ENCODE peak calls at places on chromosomes 2 and 18, in eight cellular contexts. C is nephron progenitor cell; I is GM13976; W is foreskin fibroblast; K is tibial nerve; F is CD8-positive, alpha-beta T cell; A is heart left ventricle; P is astrocyte. Z is an unnamed sample.

GRCh38 chr2:45285311-45285710 is 276.1 kb upstream of the SIX2 start:
- DNase-seq in C (no peak), I (no peak), K (no peak), F (no peak), P (no peak), A (no peak), W (peak; percentile 22), Z (no peak)

GRCh38 chr2:152349416-152349815 is 14.4 kb downstream of the FMNL2 start:
- DNase-seq in A (no peak), C (no peak), K (no peak), P (no peak), F (no peak), I (no peak), W (no peak), Z (no peak)

GRCh38 chr2:101753720-101754490 is 56.4 kb downstream of the MAP4K4 start:
- DNase-seq in K (no peak), F (no peak), C (no peak), I (peak; percentile 40), W (no peak), P (no peak), A (no peak), Z (no peak)

GRCh38 chr2:102053096-102053495 is 61.3 kb downstream of the IL1R2 start:
- DNase-seq in I (no peak), P (no peak), W (no peak), A (no peak), K (no peak), F (no peak), C (no peak), Z (peak; percentile 62)

GRCh38 chr2:168758970-168759820 is 43.2 kb upstream of the NOSTRIN start:
- DNase-seq in P (peak; percentile 42), I (peak; percentile 51), K (peak; percentile 26), W (peak; percentile 74), C (peak; percentile 7), A (no peak), F (no peak), Z (no peak)

GRCh38 chr2:168456526-168457176 is 579 bp downstream of the CERS6 start:
- DNase-seq in I (peak; percentile 45), P (peak; percentile 21), K (no peak), W (peak; percentile 68), F (no peak), C (peak; percentile 72), A (peak; percentile 56), Z (peak; percentile 60)

GRCh38 chr2:202339052-202339870 is 36.9 kb upstream of the BMPR2 start:
- DNase-seq in W (peak; percentile 74), A (no peak), P (peak; percentile 26), I (no peak), C (no peak), K (no peak), F (no peak), Z (no peak)

GRCh38 chr2:3326871-3327270 is 50.7 kb downstream of the EIPR1 start:
- DNase-seq in A (no peak), K (no peak), W (no peak), F (no peak), C (no peak), P (no peak), I (no peak), Z (no peak)

GRCh38 chr2:85064927-85065630 is 68.1 kb upstream of the TCF7L1 start:
- DNase-seq in W (no peak), I (no peak), K (no peak), C (no peak), F (no peak), P (no peak), A (no peak), Z (no peak)

GRCh38 chr2:57728691-57729090 is 317.9 kb upstream of the VRK2 start:
- DNase-seq in P (no peak), K (no peak), I (no peak), F (no peak), W (no peak), A (no peak), C (no peak), Z (no peak)

GRCh38 chr2:3101016-3101703 is 276.5 kb downstream of the EIPR1 start:
- DNase-seq in W (no peak), F (no peak), C (no peak), A (no peak), P (no peak), I (no peak), K (no peak), Z (no peak)

GRCh38 chr18:44686156-44686555 is 5.5 kb downstream of the SETBP1 start:
- DNase-seq in K (no peak), I (no peak), F (no peak), P (no peak), W (no peak), A (no peak), C (no peak), Z (no peak)

GRCh38 chr2:240213476-240214391 is 73.3 kb upstream of the OTOS start:
- DNase-seq in I (peak; percentile 23), P (no peak), A (peak; percentile 9), F (no peak), C (no peak), W (no peak), K (no peak), Z (no peak)

GRCh38 chr18:27674411-27674810 is 489.3 kb upstream of the CHST9 start:
- DNase-seq in P (no peak), F (no peak), A (no peak), I (no peak), K (no peak), W (no peak), C (no peak), Z (no peak)

GRCh38 chr2:3630631-3631030 is 27.4 kb upstream of the ALLC start:
- DNase-seq in I (no peak), F (no peak), C (no peak), W (no peak), P (no peak), K (no peak), A (peak; percentile 10), Z (no peak)

GRCh38 chr2:165700511-165700910 is 93.5 kb downstream of the GALNT3 start:
- DNase-seq in A (no peak), C (peak; percentile 13), F (no peak), I (no peak), K (no peak), W (no peak), P (no peak), Z (no peak)

GRCh38 chr18:72409923-72410322 is 134.2 kb downstream of the CBLN2 start:
- DNase-seq in C (no peak), A (no peak), K (no peak), P (no peak), W (peak; percentile 9), F (no peak), I (no peak), Z (no peak)

GRCh38 chr2:176152350-176153181 is 1.2 kb downstream of the HOXD4 start:
- DNase-seq in C (no peak), P (no peak), I (no peak), A (no peak), K (no peak), W (no peak), F (no peak), Z (no peak)

GRCh38 chr2:64274399-64275173 is 130.4 kb upstream of the PELI1 start:
- DNase-seq in F (no peak), C (no peak), A (no peak), P (peak; percentile 36), W (peak; percentile 11), I (no peak), K (no peak), Z (no peak)

GRCh38 chr18:57211412-57211750 is 64.5 kb downstream of the BOD1L2 start:
- DNase-seq in C (no peak), F (no peak), A (no peak), K (no peak), P (no peak), W (no peak), I (no peak), Z (no peak)

GRCh38 chr2:75592888-75593287 is 32.1 kb upstream of the EVA1A start:
- DNase-seq in K (no peak), A (no peak), W (no peak), I (no peak), F (no peak), P (no peak), C (no peak), Z (no peak)

DNA sequence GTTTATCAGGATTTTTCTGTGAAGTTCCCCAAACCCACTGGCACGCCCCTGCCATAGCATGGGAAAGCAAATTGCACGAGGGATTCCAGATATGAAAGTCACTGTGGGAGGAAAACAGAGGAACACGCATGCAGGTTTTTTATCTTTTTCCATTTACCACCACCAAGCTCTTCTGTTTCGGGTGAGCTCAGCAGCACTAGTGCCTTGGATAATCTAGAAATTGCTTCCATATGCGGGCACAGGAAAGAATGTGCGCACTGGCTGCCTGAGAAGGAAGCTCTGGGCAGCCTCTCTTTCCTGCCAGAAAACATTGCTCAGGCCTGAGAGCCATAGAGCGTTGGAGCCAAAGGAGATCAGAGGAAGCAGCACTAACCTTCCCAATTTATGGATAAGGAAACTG is 66.0 kb upstream of the WIPF1 start:
- DNase-seq in I (no peak), K (no peak), A (no peak), P (peak; percentile 48), W (peak; percentile 95), F (no peak), C (no peak), Z (no peak)
- TF ChIP-seq CTCF in I (no peak), K (no peak), A (no peak), P (no peak), W (no peak), F (no peak), C (no peak), Z (no peak)

DNA sequence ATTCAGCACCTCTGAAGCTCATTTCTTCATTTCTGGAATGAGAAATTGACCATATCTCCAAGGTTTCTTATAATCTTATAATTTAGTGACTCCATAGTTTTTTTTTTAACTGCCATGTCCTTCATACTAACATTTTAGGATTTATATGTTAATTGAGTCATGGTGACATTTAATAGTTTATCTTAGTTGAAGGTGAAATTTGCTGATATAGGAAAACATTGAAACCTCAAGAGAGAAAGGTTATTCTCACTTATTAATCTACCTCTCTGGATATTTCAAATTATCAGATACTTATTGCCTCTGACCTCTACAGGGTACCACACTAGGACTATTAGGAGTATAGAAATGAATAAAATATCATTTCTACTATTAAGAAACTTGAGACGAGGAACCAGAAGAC is 499.0 kb downstream of the NUP35 start:
- DNase-seq in I (no peak), P (no peak), A (no peak), C (no peak), W (no peak), F (no peak), K (no peak), Z (no peak)
- TF ChIP-seq CTCF in I (no peak), P (no peak), A (no peak), C (no peak), W (no peak), F (no peak), K (no peak), Z (no peak)

DNA sequence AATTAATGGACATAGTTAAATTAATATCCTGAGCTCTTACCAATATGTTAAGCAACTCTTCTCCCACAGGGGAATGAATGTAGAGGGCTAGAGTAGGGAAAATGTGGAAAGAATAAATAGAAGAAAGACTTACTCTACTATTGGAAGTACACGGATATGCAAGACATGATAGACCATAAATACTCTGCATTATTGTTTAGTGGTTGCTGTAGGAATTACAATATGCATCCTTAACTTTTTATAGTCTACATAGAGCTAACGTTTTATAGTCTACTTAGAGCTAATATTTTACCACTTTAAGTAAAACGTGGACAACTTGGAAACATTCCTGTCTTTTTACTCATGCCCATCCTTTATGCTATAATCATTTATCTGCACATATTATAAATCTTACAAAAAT is 163.8 kb upstream of the GALNT5 start:
- DNase-seq in I (no peak), K (no peak), W (no peak), F (no peak), A (no peak), P (no peak), C (no peak), Z (no peak)
- TF ChIP-seq CTCF in I (no peak), K (no peak), W (no peak), F (no peak), A (peak; percentile 22), P (no peak), C (no peak), Z (no peak)

GRCh38 chr18:59279193-59279592 is 5.9 kb upstream of the RAX start:
- DNase-seq in A (no peak), I (no peak), C (no peak), F (no peak), P (no peak), K (no peak), W (no peak), Z (no peak)
- TF ChIP-seq CTCF in A (no peak), I (no peak), C (no peak), F (no peak), P (no peak), K (no peak), W (no peak), Z (no peak)